ENCODE peak calls at places on chromosome 11, in six cellular contexts. N is IMR-90, E is mesenchymal stem cell, C is H9, L is H1, B is trophoblast cell. A is an unnamed sample.

GRCh38 chr11:119520966-119521365 is 98.0 kb upstream of the THY1 start:
- DNase-seq in N (no peak), E (no peak), C (no peak), L (no peak), B (no peak), A (no peak)

GRCh38 chr11:121415861-121416260 is 36.3 kb upstream of the SORL1 start:
- DNase-seq in N (no peak), E (no peak), C (no peak), L (no peak), B (no peak), A (no peak)

GRCh38 chr11:122344281-122344680 is 228.3 kb upstream of the BLID start:
- DNase-seq in N (peak), E (peak), C (no peak), L (no peak), B (no peak), A (no peak)

GRCh38 chr11:15901790-15902189 is 454.6 kb downstream of the SOX6 start:
- DNase-seq in N (no peak), E (no peak), C (no peak), L (no peak), B (no peak), A (no peak)

GRCh38 chr11:108887436-108888238 is 222.8 kb downstream of the DDX10 start:
- DNase-seq in N (no peak), E (no peak), C (no peak), L (no peak), B (peak), A (no peak)

GRCh38 chr11:3949132-3949531 is 93.7 kb downstream of the STIM1 start:
- DNase-seq in N (no peak), E (no peak), C (no peak), L (no peak), B (no peak), A (no peak)

GRCh38 chr11:58059011-58059358 is 28.2 kb downstream of the OR6Q1 start:
- DNase-seq in N (peak), E (peak), C (no peak), L (no peak), B (peak), A (peak)

GRCh38 chr11:122559734-122560382 is 95.7 kb upstream of the UBASH3B start:
- DNase-seq in N (peak), E (no peak), C (peak), L (peak), B (no peak), A (no peak)

GRCh38 chr11:34585870-34586654 is 34.8 kb upstream of the EHF start:
- DNase-seq in N (peak), E (peak), C (no peak), L (no peak), B (no peak), A (peak)

DNA sequence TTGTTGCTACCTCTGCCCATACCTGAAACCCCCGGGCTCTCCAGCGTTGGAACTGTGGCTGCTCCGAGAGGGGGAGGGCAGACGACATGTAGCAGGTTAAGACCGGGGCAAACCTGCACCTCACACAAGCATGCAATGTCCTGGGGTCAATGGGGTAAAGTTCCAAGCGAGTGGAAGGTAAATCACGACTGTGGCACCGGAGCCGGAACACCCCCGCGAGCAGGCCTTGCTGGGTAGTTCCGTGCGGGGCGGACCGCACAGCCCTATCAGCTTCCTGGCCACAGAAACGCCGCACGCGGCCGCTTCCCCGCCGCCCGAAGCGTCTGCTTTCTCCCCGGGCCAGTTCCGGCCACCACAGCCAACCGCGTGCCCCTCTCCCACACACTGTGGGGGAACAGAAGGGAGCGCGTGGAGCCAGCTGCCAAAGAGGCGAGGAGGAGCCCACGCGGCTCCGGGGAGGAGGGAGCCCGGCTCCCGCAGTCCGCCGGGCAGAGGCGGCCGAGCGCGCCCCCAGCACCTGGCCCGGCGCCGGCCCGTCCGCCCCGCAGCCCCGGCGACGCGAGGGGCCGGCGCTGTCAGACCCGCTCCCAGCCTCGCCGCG is 1.6 kb downstream of the SPTBN2 start:
- DNase-seq in N (peak), E (peak), C (peak), L (no peak), B (no peak), A (no peak)
- H2BK120ac ChIP-seq in N (no peak), E (no peak), C (no peak), L (no peak), B (peak), A (no peak)

DNA sequence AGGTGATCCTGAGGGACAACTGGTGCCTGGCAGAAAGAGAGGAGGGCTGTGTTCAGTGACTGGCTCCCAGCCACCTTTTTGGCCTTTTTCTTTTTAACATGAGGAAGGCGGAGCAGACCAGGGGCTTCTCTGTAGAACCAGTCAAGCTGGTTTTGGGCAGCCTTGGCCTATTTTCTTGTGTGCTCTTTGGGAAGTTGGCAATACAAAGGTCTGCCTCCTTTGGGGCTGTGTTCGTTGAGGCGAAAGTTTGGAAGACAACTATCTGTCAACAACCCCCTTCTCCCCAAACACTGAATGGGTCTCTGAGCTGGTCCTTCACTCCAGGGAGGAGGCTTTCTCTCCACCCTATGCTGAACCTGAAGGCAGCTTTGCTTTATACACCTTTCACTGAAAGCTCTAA is 8.5 kb downstream of the MARK2 start:
- DNase-seq in N (no peak), E (no peak), C (peak), L (no peak), B (peak), A (no peak)
- H3K18ac ChIP-seq in N (no peak), E (no peak), C (peak), L (peak), B (peak), A (no peak)

DNA sequence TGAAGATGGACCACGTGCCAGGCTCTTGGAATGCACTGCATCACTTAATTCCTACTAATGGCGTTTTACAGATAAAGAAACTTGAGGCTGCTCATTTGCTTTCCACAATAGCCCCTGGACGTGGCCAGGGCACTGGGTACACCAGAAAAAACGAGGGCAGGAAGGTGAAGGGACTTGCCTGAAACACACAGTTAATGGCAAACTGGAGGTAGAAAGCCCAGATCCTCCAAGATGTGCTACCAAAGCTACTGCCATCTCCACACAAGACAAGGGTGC is 1.8 kb upstream of the FXYD2 start:
- DNase-seq in N (no peak), E (no peak), C (no peak), L (no peak), B (no peak), A (no peak)
- H4K91ac ChIP-seq in N (no peak), E (no peak), C (no peak), L (no peak), B (no peak), A (no peak)

DNA sequence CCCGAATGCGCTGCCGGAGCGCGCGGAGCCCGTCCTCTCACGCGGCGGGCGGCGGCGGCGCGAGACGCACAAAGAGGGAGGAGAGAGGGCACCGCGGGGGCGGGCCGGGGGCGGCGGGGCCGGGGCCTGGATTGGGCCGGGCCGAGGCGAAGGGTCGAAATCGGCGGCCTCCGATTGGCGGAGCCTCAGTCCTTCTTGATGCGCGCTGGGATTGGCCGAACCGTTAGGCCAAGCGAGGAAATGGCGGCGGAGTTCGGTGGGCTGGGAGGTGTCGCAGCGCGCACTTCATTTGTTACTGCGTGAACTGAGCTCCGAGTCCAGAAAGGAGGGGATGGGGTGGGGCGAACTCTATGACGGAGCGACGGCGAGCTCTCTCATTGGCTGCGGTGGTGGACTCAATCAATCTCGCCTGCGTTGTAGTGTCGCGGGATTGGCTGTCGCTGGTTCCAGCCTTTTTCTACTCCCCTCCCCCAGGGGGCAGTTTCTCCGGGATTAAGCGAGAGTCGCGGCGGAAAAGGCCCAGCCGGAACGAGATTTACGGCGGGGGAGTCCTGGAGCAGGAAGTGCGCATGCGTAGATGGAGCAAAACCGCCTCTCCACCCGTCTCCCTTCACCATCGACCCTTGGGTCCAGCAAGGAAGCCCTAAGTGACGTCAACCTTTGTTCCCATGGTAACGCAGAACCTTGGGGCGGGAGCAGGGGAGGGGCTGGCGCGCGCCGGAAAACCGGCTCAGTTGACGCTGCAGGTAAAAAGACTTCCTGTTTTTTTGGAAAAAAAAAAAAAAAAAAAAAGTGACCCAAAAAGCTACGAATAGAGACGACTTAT is at the start of gene SF1:
- DNase-seq in N (peak), E (peak), C (peak), L (peak), B (peak), A (peak)
- H2BK120ac ChIP-seq in N (peak), E (peak), C (no peak), L (no peak), B (peak), A (peak)

GRCh38 chr11:14499178-14499559 is 442 bp downstream of the COPB1 start:
- DNase-seq in N (peak), E (no peak), C (peak), L (no peak), B (no peak), A (no peak)
- H3K18ac ChIP-seq in N (no peak), E (peak), C (no peak), L (peak), B (peak), A (peak)

DNA sequence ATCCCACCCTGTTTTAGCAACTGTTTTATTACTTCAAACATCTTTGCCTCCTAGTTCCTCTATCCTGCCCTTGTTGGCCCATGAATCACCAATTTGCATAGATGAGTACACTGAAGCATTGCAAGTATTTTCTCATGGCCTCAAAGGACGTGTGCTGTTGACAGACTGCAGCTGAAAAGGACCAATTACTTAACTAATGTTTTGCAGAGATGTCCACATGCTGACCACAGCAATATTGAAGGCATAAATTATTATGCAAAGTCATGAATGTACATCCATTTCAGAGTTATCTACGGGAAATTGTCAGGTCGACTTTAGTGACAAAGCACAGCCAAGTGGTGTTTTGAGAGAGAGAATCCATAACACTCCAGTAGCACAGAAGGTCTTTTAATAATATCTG is 64.8 kb downstream of the CADM1 start:
- DNase-seq in N (peak), E (peak), C (no peak), L (no peak), B (no peak), A (no peak)
- H4K91ac ChIP-seq in N (no peak), E (no peak), C (no peak), L (no peak), B (no peak), A (no peak)

GRCh38 chr11:70225629-70226582 is 22.8 kb downstream of the FADD start:
- DNase-seq in N (no peak), E (no peak), C (peak), L (no peak), B (no peak), A (no peak)

GRCh38 chr11:70220920-70221319 is 17.8 kb downstream of the FADD start:
- DNase-seq in N (peak), E (no peak), C (no peak), L (no peak), B (no peak), A (no peak)

DNA sequence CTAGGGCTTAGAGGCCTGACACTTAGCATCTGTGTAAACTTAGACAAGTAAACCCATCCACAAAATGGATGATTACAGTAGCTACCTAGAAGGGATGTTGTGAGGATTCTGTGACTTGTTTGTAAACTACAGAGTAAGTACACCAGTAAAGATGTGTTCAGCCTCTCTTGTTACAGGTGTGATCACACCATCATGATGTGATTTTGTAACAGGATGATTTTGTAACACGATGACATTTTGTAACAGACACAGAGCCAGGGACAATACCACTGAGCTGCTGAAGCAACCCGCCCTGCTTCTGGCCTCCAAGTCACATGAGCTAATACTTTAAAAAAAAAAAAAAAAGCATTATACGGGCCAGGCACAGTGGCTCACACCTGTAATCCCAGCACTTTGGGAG is 17.0 kb downstream of the FADD start:
- DNase-seq in N (no peak), E (no peak), C (no peak), L (no peak), B (peak), A (no peak)
- H2BK120ac ChIP-seq in N (no peak), E (no peak), C (no peak), L (peak), B (no peak), A (no peak)